ENCODE peak calls at places on chromosomes 3 and 15, in six cellular contexts. H, V, D, F, B and C are unnamed samples.

GRCh38 chr3:194736277-194736895 is 50.7 kb downstream of the FAM43A start:
- DNase-seq in B (no peak), F (no peak), D (no peak), H (no peak), V (no peak), C (no peak)

GRCh38 chr3:8416965-8417364 is 84.7 kb upstream of the LMCD1 start:
- DNase-seq in F (peak; percentile 20), V (peak; percentile 60), H (peak; percentile 13), B (no peak), D (no peak), C (no peak)

GRCh38 chr15:77966540-77967290 is 110.8 kb downstream of the TBC1D2B start:
- DNase-seq in F (peak; percentile 58), V (peak; percentile 27), B (no peak), H (peak; percentile 65), D (peak; percentile 9), C (peak; percentile 65)

GRCh38 chr15:77037475-77038209 is 33.3 kb downstream of the TSPAN3 start:
- DNase-seq in F (no peak), V (no peak), H (no peak), B (no peak), D (no peak), C (peak; percentile 3)

GRCh38 chr3:133130168-133130567 is 92.0 kb downstream of the TMEM108 start:
- DNase-seq in B (no peak), F (no peak), H (no peak), D (no peak), V (no peak), C (no peak)

GRCh38 chr3:115194461-115194860 is 47.4 kb upstream of the ZBTB20 start:
- DNase-seq in V (no peak), F (peak; percentile 4), H (no peak), B (no peak), D (no peak), C (no peak)

GRCh38 chr3:98199020-98199419 is 32.5 kb downstream of the OR5H15 start:
- DNase-seq in V (no peak), H (no peak), F (no peak), B (no peak), D (no peak), C (no peak)

GRCh38 chr3:45664558-45664957 is 24.6 kb upstream of the SACM1L start:
- DNase-seq in F (no peak), D (no peak), H (peak; percentile 72), V (peak; percentile 71), B (no peak), C (peak; percentile 77)

GRCh38 chr3:120487079-120487693 is 36.4 kb upstream of the FSTL1 start:
- DNase-seq in D (no peak), B (no peak), V (no peak), F (peak; percentile 64), H (no peak), C (no peak)

GRCh38 chr3:49610881-49611280 is 56.6 kb downstream of the BSN start:
- DNase-seq in D (no peak), B (no peak), H (no peak), F (no peak), V (peak; percentile 24), C (no peak)

GRCh38 chr3:105014631-105015030 is 352.1 kb upstream of the ALCAM start:
- DNase-seq in H (no peak), D (no peak), V (no peak), B (no peak), F (peak; percentile 12), C (no peak)

GRCh38 chr3:59432676-59433075 is 382.9 kb upstream of the CFAP20DC start:
- DNase-seq in V (no peak), B (no peak), F (peak; percentile 47), H (no peak), D (no peak), C (no peak)

GRCh38 chr3:150925751-150926201 is 20.5 kb upstream of the MINDY4B start:
- DNase-seq in H (peak; percentile 69), B (peak; percentile 25), F (peak; percentile 25), V (peak; percentile 70), D (peak; percentile 78), C (peak; percentile 48)

GRCh38 chr3:173826901-173827609 is 429.5 kb downstream of the NLGN1 start:
- DNase-seq in B (no peak), D (no peak), F (peak; percentile 41), H (no peak), V (no peak), C (no peak)